ENCODE peak calls at places on chromosomes 2 and 18, in six cellular contexts. U is head of caudate nucleus; P is HFF-Myc; G is stimulated activated naive B cell treated with anti-CD40 and anti-IgM and Interleukin-4, amounts not matched to agents 10 μg/mL and 1 μg/mL and 100 μg/mL, for 72 hours; X is GM12891; J is glomerular endothelial cell. I is an unnamed sample.
A peak's percentile ranks its signal among the peaks of the same experiment; 100 is the strongest.

GRCh38 chr2:159109552-159109951 is 141.1 kb downstream of the TANC1 start:
- DNase-seq in U (no peak), P (no peak), G (no peak), X (no peak), J (no peak), I (no peak)

GRCh38 chr18:34330308-34330707 is 105.6 kb upstream of the NOL4 start:
- DNase-seq in U (no peak), P (no peak), G (no peak), X (no peak), J (no peak), I (no peak)

GRCh38 chr2:10980071-10980470 is 68.3 kb downstream of the KCNF1 start:
- DNase-seq in U (no peak), P (no peak), G (no peak), X (no peak), J (no peak), I (no peak)

GRCh38 chr2:100818003-100818605 is 1.8 kb upstream of the NPAS2 start:
- DNase-seq in U (no peak), P (no peak), G (no peak), X (no peak), J (no peak), I (no peak)

GRCh38 chr2:172085460-172086159 is at the start of gene DLX1:
- DNase-seq in U (no peak), P (no peak), G (no peak), X (no peak), J (no peak), I (no peak)

GRCh38 chr2:34143149-34143548 is 544.0 kb upstream of the FAM98A start:
- DNase-seq in U (no peak), P (no peak), G (no peak), X (no peak), J (no peak), I (no peak)

GRCh38 chr2:2846379-2847130 is 515.5 kb upstream of the MYT1L start:
- DNase-seq in U (peak; percentile 42), P (no peak), G (no peak), X (no peak), J (no peak), I (no peak)

GRCh38 chr18:75538727-75539126 is 111.2 kb upstream of the SMIM21 start:
- DNase-seq in U (no peak), P (no peak), G (no peak), X (no peak), J (no peak), I (no peak)

GRCh38 chr18:56217406-56217805 is 421.0 kb downstream of the TXNL1 start:
- DNase-seq in U (no peak), P (no peak), G (no peak), X (no peak), J (no peak), I (no peak)

GRCh38 chr18:59696311-59697235 is 650 bp downstream of the CCBE1 start:
- DNase-seq in U (peak; percentile 2), P (no peak), G (no peak), X (no peak), J (no peak), I (no peak)

GRCh38 chr2:216070195-216070594 is 11.4 kb downstream of the PECR start:
- DNase-seq in U (no peak), P (no peak), G (no peak), X (no peak), J (no peak), I (no peak)

GRCh38 chr18:3071676-3072075 is 58.7 kb upstream of the LPIN2 start:
- DNase-seq in U (no peak), P (no peak), G (no peak), X (no peak), J (no peak), I (no peak)

GRCh38 chr18:55587341-55588000 is 521 bp downstream of the TCF4 start:
- DNase-seq in U (peak; percentile 37), P (peak; percentile 32), G (no peak), X (no peak), J (no peak), I (no peak)

GRCh38 chr18:28175047-28175929 is 1.6 kb downstream of the CDH2 start:
- DNase-seq in U (peak; percentile 41), P (no peak), G (no peak), X (no peak), J (no peak), I (no peak)

GRCh38 chr2:37985333-37985732 is 60.2 kb downstream of the RMDN2 start:
- DNase-seq in U (no peak), P (no peak), G (no peak), X (no peak), J (no peak), I (no peak)

GRCh38 chr2:111160758-111161157 is 40.0 kb downstream of the BCL2L11 start:
- DNase-seq in U (no peak), P (no peak), G (no peak), X (no peak), J (no peak), I (no peak)

GRCh38 chr2:216467845-216468244 is 30.8 kb upstream of the RPL37A start:
- DNase-seq in U (no peak), P (no peak), G (no peak), X (no peak), J (no peak), I (no peak)

GRCh38 chr18:13793819-13794218 is 30.1 kb upstream of the MC5R start:
- DNase-seq in U (no peak), P (no peak), G (no peak), X (no peak), J (no peak), I (no peak)

GRCh38 chr2:61911510-61911909 is 6.0 kb downstream of the COMMD1 start:
- DNase-seq in U (no peak), P (no peak), G (no peak), X (no peak), J (no peak), I (no peak)

GRCh38 chr18:48736861-48737260 is 198.0 kb downstream of the CTIF start:
- DNase-seq in U (no peak), P (no peak), G (no peak), X (no peak), J (no peak), I (no peak)

GRCh38 chr2:48534781-48535180 is 4.8 kb downstream of the STON1 start:
- DNase-seq in U (no peak), P (no peak), G (no peak), X (no peak), J (no peak), I (no peak)

GRCh38 chr2:42163444-42164045 is 5.6 kb upstream of the EML4 start:
- DNase-seq in U (no peak), P (no peak), G (no peak), X (no peak), J (no peak), I (no peak)

GRCh38 chr18:24913507-24914147 is 438.3 kb downstream of the ZNF521 start:
- DNase-seq in U (no peak), P (peak; percentile 69), G (no peak), X (no peak), J (no peak), I (no peak)

GRCh38 chr2:68320118-68320641 is 431 bp upstream of the CNRIP1 start:
- DNase-seq in U (peak; percentile 24), P (no peak), G (no peak), X (no peak), J (no peak), I (no peak)

GRCh38 chr2:15177103-15177502 is 384.0 kb downstream of the NBAS start:
- DNase-seq in U (peak; percentile 29), P (no peak), G (no peak), X (peak; percentile 23), J (no peak), I (peak; percentile 46)

GRCh38 chr2:177332041-177332991 is 60.3 kb upstream of the AGPS start:
- DNase-seq in U (peak; percentile 72), P (peak; percentile 61), G (peak; percentile 55), X (peak; percentile 7), J (no peak), I (no peak)

GRCh38 chr2:109174214-109174613 is 45.2 kb downstream of the SH3RF3 start:
- DNase-seq in U (no peak), P (no peak), G (no peak), X (no peak), J (no peak), I (no peak)

GRCh38 chr2:156778916-156779315 is 342.7 kb downstream of the GPD2 start:
- DNase-seq in U (no peak), P (no peak), G (no peak), X (no peak), J (no peak), I (no peak)

GRCh38 chr2:171923206-171923605 is 945 bp downstream of the HAT1 start:
- DNase-seq in U (no peak), P (no peak), G (no peak), X (no peak), J (no peak), I (no peak)

GRCh38 chr2:7191927-7192326 is 274.7 kb downstream of the RNF144A start:
- DNase-seq in U (no peak), P (peak; percentile 93), G (no peak), X (no peak), J (no peak), I (no peak)

GRCh38 chr2:106189764-106190468 is 4.2 kb downstream of the UXS1 start:
- DNase-seq in U (no peak), P (no peak), G (no peak), X (no peak), J (no peak), I (no peak)

GRCh38 chr2:176491172-176491904 is 222.1 kb downstream of the MTX2 start:
- DNase-seq in U (no peak), P (peak; percentile 100), G (peak; percentile 36), X (peak; percentile 56), J (no peak), I (no peak)

GRCh38 chr2:8590940-8591339 is 90.9 kb upstream of the ID2 start:
- DNase-seq in U (no peak), P (no peak), G (no peak), X (no peak), J (no peak), I (no peak)

GRCh38 chr2:133292267-133292666 is 276.0 kb downstream of the NCKAP5 start:
- DNase-seq in U (no peak), P (no peak), G (no peak), X (no peak), J (no peak), I (no peak)

GRCh38 chr18:36934884-36935283 is 106.0 kb downstream of the KIAA1328 start:
- DNase-seq in U (no peak), P (no peak), G (no peak), X (no peak), J (no peak), I (no peak)

GRCh38 chr2:230878599-230878965 is 13.8 kb downstream of the ITM2C start:
- DNase-seq in U (no peak), P (no peak), G (no peak), X (no peak), J (no peak), I (no peak)

GRCh38 chr2:62966995-62967394 is 83.6 kb upstream of the OTX1 start:
- DNase-seq in U (no peak), P (no peak), G (no peak), X (no peak), J (no peak), I (no peak)